ENCODE peak calls at places on chromosomes 4 and X, in four cellular contexts. G, L, T and P are unnamed samples.

GRCh38 chr4:74000301-74000700 is 1.8 kb upstream of the CXCL5 start:
- DNase-seq in L (no peak), G (no peak), T (no peak), P (no peak)

GRCh38 chr4:95857761-95858160 is 17.9 kb downstream of the PDHA2 start:
- DNase-seq in L (no peak), G (no peak), T (no peak), P (no peak)

GRCh38 chr4:186717556-186717955 is 6.1 kb downstream of the FAT1 start:
- DNase-seq in L (no peak), G (no peak), T (no peak), P (no peak)

GRCh38 chrX:38819163-38819562 is 17.9 kb downstream of the MID1IP1 start:
- DNase-seq in T (no peak), G (no peak), L (no peak), P (no peak)

GRCh38 chr4:7201351-7202305 is 9.3 kb downstream of the SORCS2 start:
- DNase-seq in G (no peak), T (no peak), L (no peak), P (no peak)

GRCh38 chr4:166622425-166622977 is 611.8 kb downstream of the SPOCK3 start:
- DNase-seq in T (no peak), L (no peak), G (no peak), P (peak; percentile 32)

GRCh38 chrX:28582494-28582893 is 4.8 kb upstream of the IL1RAPL1 start:
- DNase-seq in T (no peak), G (no peak), L (no peak), P (no peak)

GRCh38 chrX:41619221-41619620 is 69.6 kb upstream of the GPR34 start:
- DNase-seq in L (no peak), T (no peak), G (no peak), P (no peak)

GRCh38 chrX:149571770-149572169 is 15.5 kb downstream of the MAGEA9B start:
- DNase-seq in G (no peak), L (no peak), T (no peak), P (no peak)

GRCh38 chr4:145003675-145004074 is 94.3 kb downstream of the ANAPC10 start:
- DNase-seq in G (no peak), T (no peak), L (no peak), P (no peak)

GRCh38 chr4:73764513-73764912 is 24.1 kb downstream of the CXCL8 start:
- DNase-seq in L (no peak), T (no peak), G (no peak), P (no peak)

GRCh38 chrX:2502668-2503519 is 2.1 kb upstream of the DHRSX start:
- DNase-seq in L (no peak), T (no peak), G (no peak), P (no peak)

GRCh38 chrX:37349131-37350033 is at the start of gene PRRG1:
- DNase-seq in G (peak; percentile 34), L (peak; percentile 64), T (no peak), P (no peak)

GRCh38 chrX:86348669-86349068 is 200.4 kb downstream of the DACH2 start:
- DNase-seq in L (no peak), T (no peak), G (no peak), P (no peak)

GRCh38 chr4:98484031-98484430 is 174.4 kb downstream of the TSPAN5 start:
- DNase-seq in G (no peak), T (no peak), L (no peak), P (no peak)

GRCh38 chr4:110196871-110197420 is 1.5 kb downstream of the ELOVL6 start:
- DNase-seq in L (no peak), G (no peak), T (no peak), P (peak; percentile 78)

GRCh38 chr4:88753658-88754431 is 56.2 kb upstream of the NAP1L5 start:
- DNase-seq in L (no peak), T (no peak), G (no peak), P (no peak)